ENCODE peak calls at places on chromosomes 12 and 14, in five cellular contexts. One of them, this sample, is unnamed.

GRCh38 chr14:64082837-64083236 is 211.3 kb downstream of the ESR2 start:
- DNase-seq in DMS 273 treated with DMSO at 0.1 percent for 48 hours: no peak
- DNase-seq in NCI-H82: no peak
- DNase-seq in 8988T: no peak
- DNase-seq in NCI-H1694: no peak
- DNase-seq in this sample: peak; percentile 42

GRCh38 chr14:23396126-23396525 is 11.9 kb downstream of the MYH6 start:
- DNase-seq in NCI-H82: no peak
- DNase-seq in NCI-H1694: no peak
- DNase-seq in 8988T: no peak
- DNase-seq in DMS 273 treated with DMSO at 0.1 percent for 48 hours: no peak
- DNase-seq in this sample: no peak

GRCh38 chr12:3097186-3097804 is 20.1 kb downstream of the TSPAN9 start:
- DNase-seq in NCI-H1694: no peak
- DNase-seq in NCI-H82: peak; percentile 35
- DNase-seq in DMS 273 treated with DMSO at 0.1 percent for 48 hours: peak; percentile 8
- DNase-seq in 8988T: no peak
- DNase-seq in this sample: peak; percentile 47

GRCh38 chr12:132061197-132061596 is 82.9 kb downstream of the DDX51 start:
- DNase-seq in 8988T: no peak
- DNase-seq in NCI-H82: no peak
- DNase-seq in DMS 273 treated with DMSO at 0.1 percent for 48 hours: no peak
- DNase-seq in NCI-H1694: no peak
- DNase-seq in this sample: no peak

GRCh38 chr14:69392481-69392880 is 5.6 kb downstream of the ERH start:
- DNase-seq in NCI-H1694: no peak
- DNase-seq in 8988T: no peak
- DNase-seq in NCI-H82: no peak
- DNase-seq in DMS 273 treated with DMSO at 0.1 percent for 48 hours: no peak
- DNase-seq in this sample: no peak

GRCh38 chr12:48956279-48957140 is 777 bp downstream of the ARF3 start:
- DNase-seq in DMS 273 treated with DMSO at 0.1 percent for 48 hours: peak; percentile 82
- DNase-seq in 8988T: peak; percentile 66
- DNase-seq in NCI-H1694: peak; percentile 51
- DNase-seq in NCI-H82: peak; percentile 98
- DNase-seq in this sample: peak; percentile 98

GRCh38 chr12:101803978-101804377 is 26.8 kb downstream of the GNPTAB start:
- DNase-seq in NCI-H1694: no peak
- DNase-seq in 8988T: no peak
- DNase-seq in NCI-H82: no peak
- DNase-seq in DMS 273 treated with DMSO at 0.1 percent for 48 hours: no peak
- DNase-seq in this sample: no peak

GRCh38 chr12:51898937-51899336 is 8.4 kb upstream of the ACVRL1 start:
- DNase-seq in NCI-H82: no peak
- DNase-seq in NCI-H1694: no peak
- DNase-seq in 8988T: no peak
- DNase-seq in DMS 273 treated with DMSO at 0.1 percent for 48 hours: no peak
- DNase-seq in this sample: no peak

GRCh38 chr14:50260511-50260910 is 29.1 kb upstream of the SOS2 start:
- DNase-seq in DMS 273 treated with DMSO at 0.1 percent for 48 hours: no peak
- DNase-seq in NCI-H1694: peak; percentile 9
- DNase-seq in 8988T: peak; percentile 13
- DNase-seq in NCI-H82: peak; percentile 35
- DNase-seq in this sample: peak; percentile 40

GRCh38 chr12:43957732-43958131 is 121.9 kb downstream of the TMEM117 start:
- DNase-seq in NCI-H1694: peak; percentile 45
- DNase-seq in DMS 273 treated with DMSO at 0.1 percent for 48 hours: no peak
- DNase-seq in 8988T: peak; percentile 18
- DNase-seq in NCI-H82: peak; percentile 78
- DNase-seq in this sample: peak; percentile 69

GRCh38 chr12:61821381-61821780 is 438.8 kb upstream of the USP15 start:
- DNase-seq in NCI-H1694: no peak
- DNase-seq in NCI-H82: no peak
- DNase-seq in 8988T: no peak
- DNase-seq in DMS 273 treated with DMSO at 0.1 percent for 48 hours: no peak
- DNase-seq in this sample: no peak